ENCODE peak calls at places on chromosomes 5 and 9, in seven cellular contexts. One of them, this sample, is unnamed.

GRCh38 chr5:95406426-95407093 is 15.4 kb downstream of the FAM81B start:
- DNase-seq in foreskin fibroblast: no peak
- DNase-seq in central memory CD4-positive, alpha-beta T cell: no peak
- DNase-seq in H9: no peak
- DNase-seq in endothelial cell: no peak
- DNase-seq in IMR-90: no peak
- DNase-seq in cardiac septum: no peak
- DNase-seq in this sample: peak; percentile 75

GRCh38 chr9:118577121-118577520 is 792.1 kb downstream of the BRINP1 start:
- DNase-seq in cardiac septum: no peak
- DNase-seq in endothelial cell: no peak
- DNase-seq in foreskin fibroblast: peak; percentile 52
- DNase-seq in IMR-90: no peak
- DNase-seq in central memory CD4-positive, alpha-beta T cell: no peak
- DNase-seq in H9: no peak
- DNase-seq in this sample: no peak

GRCh38 chr5:148595697-148596096 is 58.6 kb downstream of the HTR4 start:
- DNase-seq in cardiac septum: no peak
- DNase-seq in central memory CD4-positive, alpha-beta T cell: no peak
- DNase-seq in H9: no peak
- DNase-seq in IMR-90: no peak
- DNase-seq in foreskin fibroblast: no peak
- DNase-seq in endothelial cell: no peak
- DNase-seq in this sample: no peak

GRCh38 chr5:165209101-165209727 is 1703.8 kb downstream of the MAT2B start:
- DNase-seq in H9: no peak
- DNase-seq in foreskin fibroblast: peak; percentile 9
- DNase-seq in endothelial cell: no peak
- DNase-seq in central memory CD4-positive, alpha-beta T cell: no peak
- DNase-seq in IMR-90: peak; percentile 37
- DNase-seq in cardiac septum: no peak
- DNase-seq in this sample: no peak

GRCh38 chr5:120086081-120086480 is 378.0 kb upstream of the PRR16 start:
- DNase-seq in central memory CD4-positive, alpha-beta T cell: no peak
- DNase-seq in foreskin fibroblast: no peak
- DNase-seq in IMR-90: peak; percentile 11
- DNase-seq in H9: no peak
- DNase-seq in cardiac septum: no peak
- DNase-seq in endothelial cell: no peak
- DNase-seq in this sample: no peak

GRCh38 chr5:81122271-81122670 is 110.9 kb upstream of the CKMT2 start:
- DNase-seq in cardiac septum: no peak
- DNase-seq in central memory CD4-positive, alpha-beta T cell: no peak
- DNase-seq in IMR-90: no peak
- DNase-seq in endothelial cell: no peak
- DNase-seq in H9: no peak
- DNase-seq in foreskin fibroblast: no peak
- DNase-seq in this sample: no peak

GRCh38 chr9:137138058-137138697 is 776 bp upstream of the GRIN1 start:
- DNase-seq in cardiac septum: no peak
- DNase-seq in IMR-90: no peak
- DNase-seq in H9: peak; percentile 74
- DNase-seq in foreskin fibroblast: no peak
- DNase-seq in central memory CD4-positive, alpha-beta T cell: no peak
- DNase-seq in endothelial cell: no peak
- DNase-seq in this sample: peak; percentile 91

GRCh38 chr9:99030082-99030481 is 74.8 kb upstream of the TGFBR1 start:
- DNase-seq in cardiac septum: no peak
- DNase-seq in foreskin fibroblast: peak; percentile 90
- DNase-seq in central memory CD4-positive, alpha-beta T cell: no peak
- DNase-seq in H9: no peak
- DNase-seq in IMR-90: peak; percentile 99
- DNase-seq in endothelial cell: no peak
- DNase-seq in this sample: peak; percentile 92

GRCh38 chr9:27726244-27727141 is 153.2 kb upstream of the C9orf72 start:
- DNase-seq in cardiac septum: no peak
- DNase-seq in H9: peak; percentile 79
- DNase-seq in foreskin fibroblast: peak; percentile 44
- DNase-seq in central memory CD4-positive, alpha-beta T cell: peak; percentile 2
- DNase-seq in endothelial cell: peak; percentile 74
- DNase-seq in IMR-90: peak; percentile 55
- DNase-seq in this sample: no peak

GRCh38 chr5:118247468-118247867 is 740.9 kb downstream of the DTWD2 start:
- DNase-seq in central memory CD4-positive, alpha-beta T cell: no peak
- DNase-seq in cardiac septum: no peak
- DNase-seq in endothelial cell: no peak
- DNase-seq in foreskin fibroblast: no peak
- DNase-seq in H9: peak; percentile 31
- DNase-seq in IMR-90: no peak
- DNase-seq in this sample: peak; percentile 31

GRCh38 chr9:108652851-108653250 is 202.9 kb downstream of the ACTL7B start:
- DNase-seq in foreskin fibroblast: no peak
- DNase-seq in H9: no peak
- DNase-seq in endothelial cell: no peak
- DNase-seq in cardiac septum: no peak
- DNase-seq in IMR-90: no peak
- DNase-seq in central memory CD4-positive, alpha-beta T cell: no peak
- DNase-seq in this sample: no peak

GRCh38 chr5:93407470-93407869 is 173.5 kb downstream of the NR2F1-AS1 start:
- DNase-seq in IMR-90: no peak
- DNase-seq in cardiac septum: no peak
- DNase-seq in central memory CD4-positive, alpha-beta T cell: no peak
- DNase-seq in H9: no peak
- DNase-seq in foreskin fibroblast: peak; percentile 19
- DNase-seq in endothelial cell: no peak
- DNase-seq in this sample: no peak

GRCh38 chr9:134704499-134704898 is 62.9 kb downstream of the COL5A1 start:
- DNase-seq in H9: no peak
- DNase-seq in central memory CD4-positive, alpha-beta T cell: no peak
- DNase-seq in cardiac septum: no peak
- DNase-seq in endothelial cell: no peak
- DNase-seq in IMR-90: no peak
- DNase-seq in foreskin fibroblast: peak; percentile 24
- DNase-seq in this sample: no peak

GRCh38 chr5:65062684-65063083 is 294.0 kb downstream of the CWC27 start:
- DNase-seq in central memory CD4-positive, alpha-beta T cell: no peak
- DNase-seq in endothelial cell: no peak
- DNase-seq in foreskin fibroblast: peak; percentile 96
- DNase-seq in IMR-90: peak; percentile 94
- DNase-seq in H9: no peak
- DNase-seq in cardiac septum: no peak
- DNase-seq in this sample: peak; percentile 83